ENCODE peak calls at places on chromosomes 3 and 15, in five cellular contexts. B, N, X, Z and I are unnamed samples.

GRCh38 chr3:29239377-29239776 is 41.5 kb upstream of the RBMS3 start:
- DNase-seq in B (no peak), N (no peak), X (no peak), Z (no peak), I (no peak)

GRCh38 chr3:195209083-195209835 is 61.7 kb downstream of the XXYLT1 start:
- DNase-seq in B (no peak), N (no peak), X (no peak), Z (no peak), I (no peak)

GRCh38 chr3:192812736-192813383 is 85.5 kb upstream of the FGF12 start:
- DNase-seq in B (no peak), N (no peak), X (peak), Z (no peak), I (no peak)

GRCh38 chr15:71049706-71050422 is 65.4 kb upstream of the THSD4 start:
- DNase-seq in B (no peak), N (no peak), X (no peak), Z (no peak), I (no peak)

GRCh38 chr3:2774485-2774884 is 335.7 kb downstream of the IL5RA start:
- DNase-seq in B (no peak), N (no peak), X (no peak), Z (no peak), I (no peak)

GRCh38 chr15:45224596-45225217 is 27.3 kb upstream of the SLC28A2 start:
- DNase-seq in B (no peak), N (no peak), X (no peak), Z (no peak), I (no peak)

GRCh38 chr3:133644768-133645167 is 17.0 kb downstream of the TOPBP1 start:
- DNase-seq in B (no peak), N (no peak), X (peak), Z (no peak), I (no peak)

GRCh38 chr3:152147748-152148147 is 121.0 kb upstream of the MBNL1 start:
- DNase-seq in B (no peak), N (no peak), X (no peak), Z (no peak), I (no peak)

GRCh38 chr15:99928429-99928981 is 195.3 kb upstream of the LYSMD4 start:
- DNase-seq in B (no peak), N (peak), X (peak), Z (peak), I (peak)

GRCh38 chr3:182325213-182325941 is 467.9 kb upstream of the ATP11B start:
- DNase-seq in B (no peak), N (no peak), X (no peak), Z (no peak), I (no peak)

GRCh38 chr3:159782724-159783421 is 205.8 kb upstream of the IL12A start:
- DNase-seq in B (peak), N (no peak), X (no peak), Z (no peak), I (no peak)

GRCh38 chr3:48214225-48214624 is 9.1 kb upstream of the CAMP start:
- DNase-seq in B (no peak), N (no peak), X (no peak), Z (no peak), I (no peak)

GRCh38 chr3:46971151-46971550 is 5.4 kb downstream of the CCDC12 start:
- DNase-seq in B (no peak), N (no peak), X (no peak), Z (no peak), I (no peak)